ENCODE peak calls at places on chromosomes 1 and 21, in six cellular contexts. Q is prostate gland, B is heart left ventricle, G is tibial nerve, V is stomach, C is endothelial cell of umbilical vein. A is an unnamed sample.

GRCh38 chr1:57485643-57486042 is 61.8 kb upstream of the DAB1 start:
- DNase-seq in Q (no peak), B (no peak), G (no peak), V (no peak), C (peak), A (no peak)

GRCh38 chr21:43957629-43958362 is 54.3 kb upstream of the TRAPPC10 start:
- DNase-seq in Q (no peak), B (no peak), G (no peak), V (no peak), C (no peak), A (no peak)

GRCh38 chr1:48387409-48387808 is 84.6 kb downstream of the SPATA6 start:
- DNase-seq in Q (no peak), B (no peak), G (no peak), V (no peak), C (no peak), A (no peak)

GRCh38 chr1:240258910-240259309 is 167.2 kb downstream of the FMN2 start:
- DNase-seq in Q (no peak), B (no peak), G (no peak), V (no peak), C (no peak), A (no peak)

GRCh38 chr1:204408074-204408507 is 3.5 kb downstream of the PPP1R15B start:
- DNase-seq in Q (peak), B (peak), G (peak), V (peak), C (peak), A (no peak)

GRCh38 chr1:231199868-231200267 is 38.0 kb downstream of the TRIM67 start:
- DNase-seq in Q (no peak), B (no peak), G (no peak), V (no peak), C (no peak), A (no peak)

GRCh38 chr1:200038645-200038986 is 11.1 kb downstream of the NR5A2 start:
- DNase-seq in Q (no peak), B (no peak), G (no peak), V (no peak), C (no peak), A (no peak)

GRCh38 chr1:208534604-208534907 is 290.4 kb upstream of the PLXNA2 start:
- DNase-seq in Q (no peak), B (no peak), G (no peak), V (no peak), C (no peak), A (no peak)

DNA sequence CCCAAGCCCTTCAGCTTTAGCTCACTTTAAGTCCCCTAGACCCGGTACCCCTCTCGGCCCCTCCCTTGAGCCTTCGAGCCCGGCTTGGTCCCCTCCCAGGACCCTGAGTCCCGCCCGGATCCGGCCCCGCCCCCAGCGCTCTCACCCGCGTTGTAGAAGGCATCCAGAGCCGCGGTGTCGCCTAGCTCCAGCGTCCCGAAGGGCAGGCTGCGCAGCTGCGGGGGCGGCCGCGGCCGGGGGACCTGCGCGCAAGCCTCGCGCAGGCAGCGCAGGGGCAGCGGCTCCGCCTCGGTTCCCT is 699 bp downstream of the MAP3K6 start:
- DNase-seq in Q (peak), B (peak), G (peak), V (peak), C (peak), A (peak)
- TF ChIP-seq POLR2A in Q (peak), B (peak), G (peak), V (no peak), C (no peak), A (peak)

DNA sequence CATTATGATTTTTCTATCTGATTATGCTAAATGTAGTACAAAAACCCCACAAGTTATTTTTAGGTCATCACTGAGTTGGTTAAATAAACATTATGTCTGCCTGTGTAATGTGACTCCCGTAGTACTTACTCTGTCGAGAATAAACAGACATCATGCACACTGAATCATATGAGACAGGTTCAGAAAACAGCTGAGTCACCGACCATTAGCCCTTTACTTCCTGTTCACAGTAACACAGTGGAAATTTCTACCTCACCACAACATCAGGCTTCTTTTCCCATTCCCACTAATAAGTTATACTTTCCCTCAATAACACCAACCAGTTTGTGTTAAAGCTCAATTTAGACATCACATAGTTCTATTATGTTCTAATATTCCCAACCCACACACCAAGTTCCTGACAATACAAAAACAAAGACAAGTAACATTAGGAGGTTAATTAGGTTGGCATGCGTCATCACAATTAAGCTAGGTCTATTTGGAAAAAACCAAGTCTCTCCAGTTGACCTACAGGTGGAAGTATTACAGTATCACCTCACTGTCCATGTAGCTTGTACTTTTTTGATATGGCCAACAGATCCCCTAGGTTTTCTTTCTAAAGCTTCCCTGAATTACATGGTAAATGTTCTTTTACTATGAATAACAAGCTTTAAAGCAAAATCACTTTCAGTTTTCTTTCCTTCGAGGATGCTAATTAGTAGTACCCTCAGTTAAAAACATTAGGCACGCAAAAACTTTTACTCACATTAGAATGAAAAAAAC is 154.2 kb downstream of the EIF4G3 start:
- DNase-seq in Q (peak), B (peak), G (no peak), V (peak), C (peak), A (peak)
- TF ChIP-seq POLR2A in Q (no peak), B (no peak), G (peak), V (no peak), C (no peak), A (no peak)

DNA sequence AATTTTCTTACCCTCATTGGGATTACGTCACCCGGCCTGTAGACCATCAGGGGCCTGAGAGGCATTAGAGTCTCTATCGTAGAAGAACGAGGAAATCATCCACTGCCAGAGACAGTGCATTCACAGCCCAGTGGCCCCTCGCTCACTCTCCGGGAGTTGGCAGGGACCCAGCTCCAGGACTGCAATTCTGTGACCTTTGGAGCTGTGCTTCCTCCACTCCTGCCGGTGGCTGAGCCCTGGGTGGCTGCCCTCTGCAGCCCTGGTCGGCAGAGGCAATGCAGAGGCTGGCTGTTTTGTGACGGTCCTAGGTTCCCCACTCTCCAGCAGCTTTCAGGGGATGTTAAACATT is 12.7 kb downstream of the SLC37A1 start:
- DNase-seq in Q (no peak), B (peak), G (no peak), V (peak), C (no peak), A (no peak)
- TF ChIP-seq POLR2A in Q (no peak), B (no peak), G (no peak), V (no peak), C (no peak), A (no peak)

GRCh38 chr1:234978397-234979291 is 150.0 kb downstream of the TOMM20 start:
- DNase-seq in Q (no peak), B (peak), G (no peak), V (peak), C (peak), A (no peak)

GRCh38 chr1:234980224-234980656 is 148.4 kb downstream of the TOMM20 start:
- DNase-seq in Q (no peak), B (no peak), G (no peak), V (no peak), C (no peak), A (no peak)

GRCh38 chr1:234981758-234982157 is 146.9 kb downstream of the TOMM20 start:
- DNase-seq in Q (no peak), B (no peak), G (no peak), V (no peak), C (no peak), A (no peak)

GRCh38 chr1:234979316-234980223 is 149.1 kb downstream of the TOMM20 start:
- DNase-seq in Q (no peak), B (no peak), G (no peak), V (no peak), C (peak), A (no peak)

DNA sequence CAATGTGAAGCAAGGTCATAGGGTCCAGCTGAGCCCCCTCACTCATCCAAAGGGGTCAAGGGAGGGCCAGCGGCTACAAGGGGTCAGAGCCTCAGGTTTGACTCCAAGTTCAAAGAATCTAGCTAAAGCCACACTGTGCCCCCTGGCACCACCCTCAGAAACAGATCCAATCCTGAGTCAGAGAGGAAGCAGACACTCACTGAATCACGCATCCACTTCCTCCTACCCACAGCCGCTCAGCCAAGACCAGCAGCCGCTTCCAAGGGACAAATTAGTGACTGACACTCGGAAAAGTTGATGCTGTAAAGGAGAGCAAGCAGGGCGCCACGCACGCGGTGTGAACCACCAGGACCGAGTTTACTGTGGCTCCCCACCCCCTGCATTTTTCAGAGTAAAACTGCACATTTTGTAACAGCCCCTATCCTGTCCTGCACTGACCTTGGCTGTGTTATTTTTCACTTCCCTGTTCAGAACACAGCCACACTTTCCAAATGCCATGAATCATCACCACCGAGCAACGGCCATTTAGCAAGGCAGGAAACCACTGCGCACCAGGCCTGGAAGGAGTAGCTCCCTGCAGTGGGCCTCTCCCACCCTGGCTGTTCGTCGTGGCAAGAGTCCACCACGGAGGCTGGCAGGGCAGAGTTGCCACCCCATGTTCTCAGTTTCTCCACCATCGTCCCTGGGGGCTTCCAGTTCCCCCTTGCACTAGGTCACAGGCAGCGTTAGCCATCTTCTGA is 147.8 kb downstream of the TOMM20 start:
- DNase-seq in Q (no peak), B (peak), G (peak), V (peak), C (peak), A (no peak)
- TF ChIP-seq POLR2A in Q (no peak), B (no peak), G (no peak), V (no peak), C (peak), A (peak)

GRCh38 chr1:164756741-164757140 is 197.8 kb downstream of the PBX1 start:
- DNase-seq in Q (no peak), B (no peak), G (no peak), V (no peak), C (no peak), A (no peak)

GRCh38 chr1:164759144-164759920 is 200.3 kb downstream of the PBX1 start:
- DNase-seq in Q (no peak), B (no peak), G (no peak), V (no peak), C (no peak), A (no peak)

GRCh38 chr1:164755674-164756073 is 196.7 kb downstream of the PBX1 start:
- DNase-seq in Q (no peak), B (no peak), G (no peak), V (no peak), C (no peak), A (no peak)

GRCh38 chr1:164759945-164760584 is 201.1 kb downstream of the PBX1 start:
- DNase-seq in Q (no peak), B (no peak), G (no peak), V (no peak), C (no peak), A (no peak)

DNA sequence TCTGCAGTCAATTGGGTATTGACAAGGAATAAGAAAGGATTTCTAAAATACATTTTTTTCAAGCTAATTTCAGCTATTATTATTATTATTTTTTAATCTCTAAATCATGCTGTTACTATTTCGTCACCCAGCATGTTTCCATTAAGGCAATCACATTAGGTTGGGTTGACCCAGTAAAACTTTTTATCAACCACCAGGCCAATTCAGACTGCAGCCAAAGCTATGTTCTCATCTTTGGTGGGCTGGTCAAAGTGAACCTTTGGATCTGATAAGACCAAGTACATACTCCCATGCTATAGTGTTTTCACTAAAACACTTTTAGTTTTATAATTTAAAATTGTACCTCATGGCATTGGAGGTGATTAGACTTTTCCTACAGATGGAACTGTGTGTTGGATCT is 198.6 kb downstream of the PBX1 start:
- DNase-seq in Q (no peak), B (no peak), G (no peak), V (no peak), C (no peak), A (no peak)
- TF ChIP-seq POLR2A in Q (no peak), B (no peak), G (no peak), V (no peak), C (no peak), A (no peak)

GRCh38 chr1:1230656-1231399 is 973 bp downstream of the SDF4 start:
- DNase-seq in Q (no peak), B (no peak), G (no peak), V (no peak), C (peak), A (peak)

GRCh38 chr1:1232801-1233566 is 947 bp downstream of the B3GALT6 start:
- DNase-seq in Q (no peak), B (no peak), G (no peak), V (no peak), C (no peak), A (no peak)

GRCh38 chr1:1233567-1233892 is 1.5 kb downstream of the B3GALT6 start:
- DNase-seq in Q (no peak), B (no peak), G (no peak), V (no peak), C (no peak), A (no peak)

GRCh38 chr1:1231400-1232223 is at the start of gene SDF4:
- DNase-seq in Q (peak), B (peak), G (peak), V (peak), C (peak), A (peak)

GRCh38 chr1:1232224-1232800 is at the start of gene B3GALT6:
- DNase-seq in Q (no peak), B (no peak), G (no peak), V (no peak), C (no peak), A (no peak)
- TF ChIP-seq POLR2A in Q (no peak), B (no peak), G (peak), V (no peak), C (peak), A (no peak)

DNA sequence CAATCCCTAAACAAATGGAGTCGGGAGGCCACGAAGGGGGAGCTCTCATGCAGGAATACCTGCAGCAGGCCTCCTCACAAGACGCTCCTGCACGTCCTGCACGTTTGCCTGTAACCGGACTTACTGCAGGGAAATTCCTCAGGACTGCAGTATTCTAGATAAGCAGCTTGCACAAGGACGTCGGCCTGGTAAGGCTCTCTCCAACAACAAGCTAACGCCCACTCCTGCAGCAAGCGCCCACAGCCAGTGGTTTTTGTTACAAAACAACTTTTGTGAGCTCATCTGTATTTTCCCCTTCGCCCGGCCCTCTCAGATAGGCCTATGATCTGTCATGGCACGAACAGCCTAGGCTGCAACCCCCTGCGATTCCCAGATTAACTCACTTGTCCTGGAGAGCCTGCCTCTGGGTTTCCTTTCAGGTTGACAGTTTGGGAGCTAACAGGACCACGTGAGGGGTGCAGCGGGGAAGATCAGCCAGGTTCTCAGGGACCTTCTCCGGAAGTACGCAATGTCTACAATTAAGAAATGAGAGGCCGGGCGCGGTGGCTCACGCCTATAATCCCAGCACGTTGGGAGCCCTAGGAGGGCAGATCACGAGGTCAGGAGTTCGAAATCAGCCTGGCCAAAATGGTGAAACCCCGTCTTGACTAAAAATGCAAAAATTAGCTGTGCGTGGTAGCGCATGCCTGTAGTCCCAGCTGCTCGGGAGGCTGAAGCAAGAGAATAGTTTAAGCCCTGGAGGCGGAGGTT is 921 bp upstream of the MIB2 start:
- DNase-seq in Q (no peak), B (peak), G (no peak), V (peak), C (no peak), A (no peak)
- TF ChIP-seq POLR2A in Q (no peak), B (no peak), G (no peak), V (no peak), C (no peak), A (no peak)